ENCODE peak calls at places on chromosomes 5 and 9, in seven cellular contexts. B, O, A, Q, M, D and C are unnamed samples.

GRCh38 chr5:79729686-79730085 is 40.0 kb downstream of the CMYA5 start:
- DNase-seq in B (no peak), O (no peak), A (no peak), Q (no peak), M (no peak), D (no peak), C (no peak)

GRCh38 chr5:67012241-67012640 is 184.4 kb downstream of the CD180 start:
- DNase-seq in B (no peak), O (no peak), A (no peak), Q (no peak), M (no peak), D (no peak), C (no peak)

GRCh38 chr9:130805510-130806387 is 29.3 kb upstream of the ABL1 start:
- DNase-seq in B (no peak), O (no peak), A (no peak), Q (no peak), M (no peak), D (no peak), C (no peak)

GRCh38 chr5:121377446-121377845 is 474.2 kb upstream of the FTMT start:
- DNase-seq in B (no peak), O (no peak), A (no peak), Q (no peak), M (no peak), D (no peak), C (no peak)

GRCh38 chr5:59485104-59485503 is 408.4 kb downstream of the PDE4D start:
- DNase-seq in B (no peak), O (no peak), A (no peak), Q (no peak), M (no peak), D (no peak), C (no peak)

GRCh38 chr5:178236126-178236525 is 3.5 kb upstream of the PHYKPL start:
- DNase-seq in B (no peak), O (no peak), A (no peak), Q (no peak), M (no peak), D (no peak), C (no peak)

GRCh38 chr9:8706546-8706945 is 907.0 kb upstream of the DMAC1 start:
- DNase-seq in B (no peak), O (no peak), A (no peak), Q (no peak), M (no peak), D (no peak), C (no peak)

GRCh38 chr9:72022846-72023245 is 37.6 kb downstream of the C9orf57 start:
- DNase-seq in B (peak), O (no peak), A (no peak), Q (no peak), M (no peak), D (no peak), C (peak)

GRCh38 chr9:114172981-114173833 is 17.9 kb downstream of the COL27A1 start:
- DNase-seq in B (peak), O (no peak), A (peak), Q (no peak), M (no peak), D (no peak), C (no peak)

GRCh38 chr5:43209833-43210232 is 17.8 kb downstream of the NIM1K start:
- DNase-seq in B (no peak), O (no peak), A (no peak), Q (no peak), M (no peak), D (no peak), C (no peak)

GRCh38 chr9:98168153-98168780 is 24.2 kb downstream of the CORO2A start:
- DNase-seq in B (no peak), O (no peak), A (no peak), Q (no peak), M (no peak), D (no peak), C (no peak)

GRCh38 chr9:7974335-7975005 is 174.9 kb upstream of the DMAC1 start:
- DNase-seq in B (no peak), O (no peak), A (no peak), Q (no peak), M (no peak), D (peak), C (no peak)

GRCh38 chr9:111050819-111051218 is 12.5 kb upstream of the LPAR1 start:
- DNase-seq in B (no peak), O (no peak), A (no peak), Q (no peak), M (no peak), D (no peak), C (no peak)

GRCh38 chr5:131381792-131382191 is 117.9 kb downstream of the CDC42SE2 start:
- DNase-seq in B (no peak), O (no peak), A (no peak), Q (no peak), M (no peak), D (peak), C (peak)

GRCh38 chr9:95627802-95628201 is 111.0 kb upstream of the PTCH1 start:
- DNase-seq in B (no peak), O (no peak), A (no peak), Q (no peak), M (no peak), D (no peak), C (no peak)

GRCh38 chr9:94623253-94623652 is 16.1 kb downstream of the FBP1 start:
- DNase-seq in B (no peak), O (peak), A (peak), Q (no peak), M (peak), D (no peak), C (peak)

GRCh38 chr9:72579190-72579589 is 57.8 kb downstream of the TMC1 start:
- DNase-seq in B (no peak), O (peak), A (peak), Q (no peak), M (no peak), D (no peak), C (peak)

GRCh38 chr9:89790542-89791109 is 185.8 kb downstream of the GADD45G start:
- DNase-seq in B (no peak), O (no peak), A (no peak), Q (no peak), M (no peak), D (no peak), C (no peak)

GRCh38 chr5:16557477-16557876 is 59.3 kb downstream of the RETREG1 start:
- DNase-seq in B (no peak), O (no peak), A (no peak), Q (no peak), M (no peak), D (no peak), C (no peak)

GRCh38 chr9:80793706-80794105 is 895.6 kb downstream of the TLE1 start:
- DNase-seq in B (no peak), O (no peak), A (no peak), Q (peak), M (no peak), D (no peak), C (no peak)

GRCh38 chr5:56142620-56143431 is 90.3 kb downstream of the ANKRD55 start:
- DNase-seq in B (no peak), O (no peak), A (no peak), Q (no peak), M (no peak), D (peak), C (peak)

GRCh38 chr5:32297181-32298055 is 15.3 kb downstream of the MTMR12 start:
- DNase-seq in B (no peak), O (no peak), A (no peak), Q (no peak), M (no peak), D (no peak), C (peak)

GRCh38 chr9:647522-647921 is 194.0 kb upstream of the DMRT1 start:
- DNase-seq in B (no peak), O (no peak), A (no peak), Q (no peak), M (no peak), D (no peak), C (no peak)

GRCh38 chr5:175809531-175810121 is 61.8 kb upstream of the CPLX2 start:
- DNase-seq in B (peak), O (peak), A (no peak), Q (no peak), M (no peak), D (no peak), C (no peak)

GRCh38 chr9:7097785-7098420 is 340.1 kb downstream of the KDM4C start:
- DNase-seq in B (no peak), O (no peak), A (no peak), Q (no peak), M (no peak), D (no peak), C (no peak)

GRCh38 chr5:14748180-14748900 is 83.8 kb downstream of the OTULIN start:
- DNase-seq in B (no peak), O (no peak), A (no peak), Q (no peak), M (no peak), D (no peak), C (no peak)

GRCh38 chr9:15543033-15543791 is 9.6 kb upstream of the CCDC171 start:
- DNase-seq in B (no peak), O (no peak), A (no peak), Q (no peak), M (no peak), D (no peak), C (no peak)

GRCh38 chr9:72929542-72929941 is 23.3 kb downstream of the ALDH1A1 start:
- DNase-seq in B (no peak), O (no peak), A (no peak), Q (no peak), M (no peak), D (no peak), C (no peak)

GRCh38 chr5:166370928-166371690 is 1920.3 kb upstream of the WWC1 start:
- DNase-seq in B (no peak), O (no peak), A (no peak), Q (no peak), M (no peak), D (no peak), C (no peak)